ENCODE peak calls at places on chromosomes 1 and 21, in six cellular contexts. T is A673, B is HFFc6, H is neural progenitor cell, Y is astrocyte, D is thyroid gland. Z is an unnamed sample.

GRCh38 chr1:58773406-58773840 is 10.4 kb downstream of the JUN start:
- DNase-seq in Y (peak; percentile 81), T (peak; percentile 53), D (peak; percentile 71), H (peak; percentile 21), B (no peak), Z (peak; percentile 77)

GRCh38 chr1:68140536-68140935 is 90.1 kb upstream of the DIRAS3 start:
- DNase-seq in Y (peak; percentile 60), H (no peak), T (no peak), B (no peak), D (no peak), Z (no peak)

GRCh38 chr21:32241434-32241785 is 37.4 kb downstream of the MIS18A start:
- DNase-seq in D (no peak), Y (no peak), B (no peak), H (no peak), T (no peak), Z (no peak)

GRCh38 chr1:37808369-37809319 is 636 bp upstream of the YRDC start:
- DNase-seq in D (peak; percentile 83), Y (peak; percentile 60), B (peak; percentile 70), H (peak; percentile 63), T (peak; percentile 71), Z (peak; percentile 80)

GRCh38 chr1:55833452-55834160 is 618.4 kb upstream of the USP24 start:
- DNase-seq in T (no peak), D (no peak), Y (peak; percentile 86), H (no peak), B (peak; percentile 71), Z (no peak)

GRCh38 chr1:204650911-204651570 is 34.5 kb downstream of the LRRN2 start:
- DNase-seq in H (no peak), Y (no peak), D (peak; percentile 17), B (peak; percentile 12), T (no peak), Z (no peak)

GRCh38 chr1:226662704-226663326 is 76.3 kb downstream of the ITPKB start:
- DNase-seq in H (no peak), D (peak; percentile 43), T (peak; percentile 57), Y (peak; percentile 94), B (peak; percentile 98), Z (peak; percentile 88)

GRCh38 chr1:94951056-94951455 is 24.1 kb upstream of the CNN3 start:
- DNase-seq in D (no peak), T (no peak), Y (no peak), B (no peak), H (no peak), Z (no peak)

GRCh38 chr1:145708063-145708462 is 895 bp upstream of the PDZK1 start:
- DNase-seq in D (no peak), T (no peak), Y (peak; percentile 50), B (peak; percentile 48), H (peak; percentile 9), Z (no peak)

GRCh38 chr1:93804412-93804811 is 74.6 kb downstream of the DNTTIP2 start:
- DNase-seq in H (no peak), B (peak; percentile 95), Y (peak; percentile 94), D (no peak), T (peak; percentile 16), Z (no peak)

GRCh38 chr1:213987876-213988638 is at the start of gene PROX1:
- DNase-seq in D (peak; percentile 95), Y (peak; percentile 93), H (peak; percentile 94), T (peak; percentile 90), B (peak; percentile 83), Z (no peak)

GRCh38 chr1:56491441-56491840 is 87.9 kb downstream of the PLPP3 start:
- DNase-seq in Y (peak; percentile 13), T (no peak), B (peak; percentile 66), D (no peak), H (no peak), Z (no peak)

GRCh38 chr21:42406201-42406601 is 2.5 kb downstream of the UBASH3A start:
- DNase-seq in H (no peak), D (no peak), B (no peak), T (no peak), Y (no peak), Z (no peak)

GRCh38 chr1:7422966-7423365 is 348.1 kb upstream of the VAMP3 start:
- DNase-seq in D (no peak), B (no peak), Y (no peak), H (no peak), T (no peak), Z (no peak)

GRCh38 chr1:82870332-82870731 is 1069.6 kb downstream of the ADGRL2 start:
- DNase-seq in D (no peak), H (no peak), T (no peak), B (no peak), Y (no peak), Z (no peak)

DNA sequence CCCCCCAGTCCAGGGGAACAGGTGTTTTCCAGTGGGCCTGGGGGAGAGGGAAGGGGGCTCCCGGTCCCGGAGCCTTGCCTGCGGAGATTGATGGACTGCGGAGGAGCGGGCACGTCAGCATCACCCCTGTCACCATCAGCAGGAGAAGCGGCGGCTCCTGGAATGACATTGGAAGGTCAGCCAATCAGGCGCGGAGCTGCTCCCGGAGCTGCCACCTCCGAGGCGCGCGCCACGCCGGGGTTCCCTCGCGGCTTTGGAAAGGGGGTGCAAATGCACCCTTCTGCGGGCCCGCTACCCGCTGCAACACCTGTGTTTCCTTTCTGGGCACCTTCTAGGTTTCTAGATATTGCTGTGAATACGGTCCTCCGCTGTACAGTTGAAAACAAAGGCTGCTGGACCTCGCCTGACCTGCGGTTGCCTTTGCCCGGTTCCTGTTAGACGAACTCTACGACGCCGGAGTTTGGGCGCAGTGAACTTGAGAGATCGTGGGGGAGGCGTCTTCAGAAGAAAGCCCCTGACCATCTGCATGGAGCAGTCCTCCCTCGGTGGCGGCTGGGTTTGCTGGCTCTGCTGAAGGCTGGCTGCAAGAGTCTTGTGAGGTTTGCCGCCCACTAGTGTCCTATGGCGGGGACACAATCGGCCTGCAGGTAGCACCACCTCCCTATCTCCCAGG is 5.3 kb downstream of the DSCAM start:
- DNase-seq in D (peak; percentile 44), H (peak; percentile 85), B (peak; percentile 24), T (peak; percentile 24), Y (peak; percentile 20), Z (peak; percentile 13)
- TF ChIP-seq CTCF in D (no peak), H (peak; percentile 65), B (peak; percentile 70), T (peak; percentile 40), Y (peak; percentile 20), Z (no peak)

DNA sequence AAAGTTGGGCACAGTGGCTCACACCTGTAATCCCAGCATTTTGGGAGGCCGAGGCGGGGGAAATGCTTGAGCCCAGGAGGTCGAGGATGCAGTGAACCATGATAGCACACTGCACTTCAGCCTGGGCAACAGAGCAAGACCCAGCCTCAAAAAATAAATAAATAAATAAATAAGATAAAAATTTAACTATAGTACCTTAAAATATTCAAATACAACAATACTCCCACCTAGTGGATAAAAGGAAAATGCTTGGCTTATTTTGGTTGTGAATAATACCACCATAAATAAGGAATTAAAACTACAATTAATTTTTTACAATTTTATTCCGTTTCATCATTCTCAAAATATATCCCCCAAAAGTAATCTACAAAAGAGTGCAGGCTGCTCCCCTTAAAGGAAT is 8.1 kb downstream of the PSMG1 start:
- DNase-seq in T (peak; percentile 40), B (no peak), D (no peak), Y (no peak), H (no peak), Z (peak; percentile 18)
- TF ChIP-seq CTCF in T (peak; percentile 53), B (peak; percentile 86), D (no peak), Y (peak; percentile 43), H (peak; percentile 51), Z (no peak)

DNA sequence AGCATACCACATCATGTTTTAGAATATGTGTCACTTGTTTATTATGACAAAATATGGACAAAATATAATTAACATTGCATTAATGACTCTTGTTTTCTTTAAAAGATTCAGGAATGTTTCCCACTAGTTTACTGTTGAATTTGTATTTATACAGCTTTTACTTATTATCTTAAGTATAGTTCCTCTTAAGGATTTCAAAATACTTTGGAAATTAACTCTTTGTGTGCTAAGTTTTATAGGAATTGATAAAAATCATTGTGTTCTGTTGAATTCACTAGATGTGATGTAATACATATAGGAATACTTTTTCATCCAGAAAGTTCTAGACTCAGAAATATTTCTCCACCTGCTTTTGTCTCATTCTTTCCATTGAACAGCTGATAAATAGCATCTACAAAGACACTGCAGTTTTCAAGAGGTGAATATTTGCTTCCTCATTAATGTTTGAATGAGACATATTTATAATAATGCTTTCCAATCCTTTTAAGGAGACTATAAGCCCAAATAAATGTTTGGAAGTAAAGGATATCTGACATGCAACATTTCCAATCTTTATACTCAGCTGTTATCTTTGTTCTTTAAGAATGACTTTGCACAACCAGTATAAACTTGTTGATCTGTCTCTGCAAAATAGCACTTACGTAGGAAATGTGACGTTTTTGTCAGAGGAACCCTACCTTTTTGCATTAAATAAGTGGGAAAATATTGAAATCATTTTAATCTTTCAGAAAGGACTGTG is 38.4 kb upstream of the SAMSN1 start:
- DNase-seq in D (no peak), T (no peak), Y (no peak), H (no peak), B (no peak), Z (no peak)
- TF ChIP-seq CTCF in D (no peak), T (no peak), Y (no peak), H (no peak), B (no peak), Z (no peak)

DNA sequence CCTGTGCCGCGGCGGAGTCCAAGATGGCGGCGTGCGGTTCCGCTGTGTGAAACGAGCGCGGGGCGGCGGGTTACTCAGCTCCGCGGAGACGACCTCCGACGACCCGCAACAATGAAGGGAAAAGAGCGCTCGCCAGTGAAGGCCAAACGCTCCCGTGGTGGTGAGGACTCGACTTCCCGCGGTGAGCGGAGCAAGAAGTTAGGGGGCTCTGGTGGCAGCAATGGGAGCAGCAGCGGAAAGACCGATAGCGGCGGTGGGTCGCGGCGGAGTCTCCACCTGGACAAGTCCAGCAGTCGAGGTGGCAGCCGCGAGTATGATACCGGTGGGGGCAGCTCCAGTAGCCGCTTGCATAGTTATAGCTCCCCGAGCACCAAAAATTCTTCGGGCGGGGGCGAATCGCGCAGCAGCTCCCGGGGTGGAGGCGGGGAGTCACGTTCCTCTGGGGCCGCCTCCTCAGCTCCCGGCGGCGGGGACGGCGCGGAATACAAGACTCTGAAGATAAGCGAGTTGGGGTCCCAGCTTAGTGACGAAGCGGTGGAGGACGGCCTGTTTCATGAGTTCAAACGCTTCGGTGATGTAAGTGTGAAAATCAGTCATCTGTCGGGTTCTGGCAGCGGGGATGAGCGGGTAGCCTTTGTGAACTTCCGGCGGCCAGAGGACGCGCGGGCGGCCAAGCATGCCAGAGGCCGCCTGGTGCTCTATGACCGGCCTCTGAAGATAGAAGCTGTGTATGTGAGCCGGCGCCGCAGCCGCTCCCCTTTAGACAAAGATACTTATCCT is 440 bp downstream of the RBM15 start:
- DNase-seq in T (peak; percentile 58), B (peak; percentile 37), H (peak; percentile 72), Y (peak; percentile 26), D (peak; percentile 62), Z (peak; percentile 60)
- TF ChIP-seq CTCF in T (peak; percentile 30), B (peak; percentile 64), H (peak; percentile 51), Y (peak; percentile 21), D (peak; percentile 54), Z (no peak)

DNA sequence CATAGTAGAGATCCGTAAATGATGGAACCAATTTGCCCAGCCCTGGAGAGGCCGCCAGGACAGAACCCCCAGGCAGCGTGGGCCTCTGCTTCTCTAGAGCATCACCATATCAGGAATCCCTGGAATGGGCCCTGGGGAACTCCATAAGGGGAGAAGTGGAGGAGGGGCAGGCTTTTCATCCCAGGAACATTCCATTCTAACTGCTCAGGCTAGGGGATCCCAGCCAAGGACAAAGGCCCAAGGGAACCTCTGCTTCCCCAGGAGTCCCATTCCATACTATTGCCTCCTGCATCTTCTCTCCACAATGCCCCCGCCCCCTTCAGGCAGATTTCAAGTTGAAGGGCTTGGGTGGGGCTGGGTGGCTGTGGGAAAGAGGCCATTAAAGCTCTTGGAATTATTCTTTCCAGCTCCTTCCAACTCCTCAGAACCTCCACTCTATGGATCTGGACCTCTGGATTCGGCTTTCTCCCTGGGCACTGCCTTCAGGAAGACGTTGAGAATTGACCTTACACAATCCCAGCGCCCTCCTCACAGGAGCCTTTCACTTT is 6.0 kb downstream of the TRNP1 start:
- DNase-seq in H (peak; percentile 85), D (peak; percentile 80), Y (peak; percentile 97), T (peak; percentile 42), B (peak; percentile 98), Z (no peak)
- TF ChIP-seq CTCF in H (no peak), D (no peak), Y (no peak), T (no peak), B (peak; percentile 59), Z (no peak)